ENCODE peak calls at places on chromosomes 5 and 9, in ten cellular contexts. N is Peyer's patch; R is CD8-positive, alpha-beta T cell; P is keratinocyte; O is colonic mucosa; J is endodermal cell; D is esophagus squamous epithelium; U is AG04450; M is right lobe of liver; F is neural progenitor cell. V is an unnamed sample.

GRCh38 chr9:135582966-135583685 is 21.6 kb downstream of the PAEP start:
- DNase-seq in N (peak; percentile 21), R (no peak), P (no peak), O (no peak), J (no peak), D (no peak), U (no peak), M (no peak), F (no peak), V (no peak)

GRCh38 chr5:173238312-173239232 is 3.6 kb upstream of the NKX2-5 start:
- DNase-seq in N (no peak), R (no peak), P (no peak), O (no peak), J (peak; percentile 74), D (no peak), U (no peak), M (no peak), F (peak; percentile 74), V (no peak)

GRCh38 chr9:36488322-36488838 is 84.3 kb upstream of the MELK start:
- DNase-seq in N (no peak), R (no peak), P (no peak), O (peak; percentile 21), J (peak; percentile 75), D (no peak), U (no peak), M (peak; percentile 20), F (no peak), V (no peak)

GRCh38 chr5:94130077-94130476 is 388.7 kb upstream of the POU5F2 start:
- DNase-seq in N (no peak), R (no peak), P (no peak), O (no peak), J (no peak), D (no peak), U (no peak), M (no peak), F (no peak), V (no peak)

GRCh38 chr9:93969328-93969661 is 14.1 kb upstream of the BARX1 start:
- DNase-seq in N (no peak), R (no peak), P (no peak), O (peak; percentile 2), J (no peak), D (no peak), U (no peak), M (no peak), F (no peak), V (no peak)

GRCh38 chr5:52948418-52949076 is 40.6 kb upstream of the ITGA2 start:
- DNase-seq in N (peak; percentile 85), R (peak; percentile 66), P (no peak), O (peak; percentile 74), J (peak; percentile 83), D (no peak), U (peak; percentile 69), M (no peak), F (peak; percentile 65), V (no peak)

GRCh38 chr5:79774171-79774854 is 84.7 kb downstream of the CMYA5 start:
- DNase-seq in N (no peak), R (no peak), P (no peak), O (no peak), J (peak; percentile 95), D (no peak), U (no peak), M (peak; percentile 50), F (peak; percentile 74), V (no peak)

GRCh38 chr9:114621975-114622609 is 11.0 kb downstream of the TMEM268 start:
- DNase-seq in N (no peak), R (no peak), P (no peak), O (no peak), J (no peak), D (no peak), U (peak; percentile 30), M (no peak), F (no peak), V (no peak)

GRCh38 chr5:74648835-74649286 is 8.3 kb upstream of the ENC1 start:
- DNase-seq in N (no peak), R (peak; percentile 53), P (no peak), O (no peak), J (no peak), D (no peak), U (no peak), M (no peak), F (peak; percentile 81), V (no peak)
- H3K4me3 ChIP-seq in N (no peak overlapping the region), R (no peak overlapping the region), P (no peak overlapping the region), O (no peak overlapping the region), J (no peak overlapping the region), D (no peak overlapping the region), U (no peak overlapping the region), M (no peak overlapping the region), F (peak overlapping the region; percentile 21), V (no peak overlapping the region)

GRCh38 chr9:4225291-4226119 is 74.4 kb downstream of the GLIS3 start:
- DNase-seq in N (no peak), R (no peak), P (peak; percentile 42), O (no peak), J (no peak), D (no peak), U (peak; percentile 67), M (no peak), F (no peak), V (no peak)
- TF ChIP-seq CTCF in N (no peak), R (no peak), P (no peak), O (no peak), J (peak; percentile 50), D (no peak), U (peak; percentile 45), M (peak; percentile 11), F (peak; percentile 13), V (no peak)

GRCh38 chr9:70220216-70220615 is 38.6 kb upstream of the SMC5 start:
- DNase-seq in N (no peak), R (no peak), P (no peak), O (no peak), J (no peak), D (no peak), U (no peak), M (no peak), F (no peak), V (no peak)

GRCh38 chr9:70222354-70222753 is 36.4 kb upstream of the SMC5 start:
- DNase-seq in N (no peak), R (no peak), P (no peak), O (no peak), J (no peak), D (no peak), U (no peak), M (no peak), F (no peak), V (no peak)

GRCh38 chr9:70218767-70219166 is 40.0 kb upstream of the SMC5 start:
- DNase-seq in N (no peak), R (no peak), P (no peak), O (no peak), J (no peak), D (no peak), U (peak; percentile 27), M (no peak), F (no peak), V (no peak)

DNA sequence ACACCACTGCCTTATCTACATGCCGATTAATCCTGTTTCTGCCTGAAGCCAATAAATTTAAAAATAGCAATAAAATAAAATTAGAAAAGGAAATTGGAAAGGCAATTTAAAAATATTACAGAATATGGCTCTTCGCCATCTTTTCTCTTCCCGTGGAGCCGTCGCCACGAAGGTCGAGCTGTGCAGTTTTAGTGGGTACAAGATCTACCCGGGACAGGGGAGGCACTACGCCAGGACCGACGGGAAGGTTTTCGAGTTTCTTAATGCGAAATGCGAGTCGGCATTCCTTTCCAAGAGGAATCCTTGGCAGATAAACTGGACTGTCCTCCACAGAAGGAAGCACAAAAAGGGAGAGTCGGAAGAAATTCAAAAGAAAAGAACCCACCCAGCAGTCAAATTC is 41.7 kb upstream of the SMC5 start:
- DNase-seq in N (no peak), R (no peak), P (no peak), O (no peak), J (no peak), D (no peak), U (no peak), M (no peak), F (no peak), V (no peak)
- H3K9me3 ChIP-seq in N (peaks cover 6% of the 10 kb centered on the region), R (no peaks in the 10 kb centered on the region), P (no peaks in the 10 kb centered on the region), O (no peaks in the 10 kb centered on the region), J (peaks cover 16% of the 10 kb centered on the region), D (peaks cover 6% of the 10 kb centered on the region), U (peaks cover 5% of the 10 kb centered on the region), M (no peaks in the 10 kb centered on the region), F (no peaks in the 10 kb centered on the region), V (peaks cover 7% of the 10 kb centered on the region)

GRCh38 chr5:43491325-43491724 is 7.7 kb upstream of the TMEM267 start:
- DNase-seq in N (no peak), R (no peak), P (no peak), O (no peak), J (no peak), D (no peak), U (no peak), M (no peak), F (no peak), V (no peak)
- H3K4me3 ChIP-seq in N (no peak overlapping the region), R (no peak overlapping the region), P (no peak overlapping the region), O (no peak overlapping the region), J (no peak overlapping the region), D (no peak overlapping the region), U (no peak overlapping the region), M (no peak overlapping the region), F (no peak overlapping the region), V (no peak overlapping the region)

GRCh38 chr5:178318893-178319292 is 86.3 kb upstream of the PHYKPL start:
- DNase-seq in N (no peak), R (no peak), P (no peak), O (no peak), J (peak; percentile 18), D (no peak), U (no peak), M (no peak), F (no peak), V (no peak)
- TF ChIP-seq CTCF in N (no peak), R (no peak), P (no peak), O (no peak), J (no peak), D (no peak), U (no peak), M (no peak), F (no peak), V (no peak)

GRCh38 chr5:151191661-151192060 is 32.2 kb downstream of the CCDC69 start:
- DNase-seq in N (no peak), R (peak; percentile 17), P (no peak), O (no peak), J (peak; percentile 71), D (no peak), U (no peak), M (no peak), F (no peak), V (no peak)

GRCh38 chr5:151186052-151186451 is 28.5 kb upstream of the ANXA6 start:
- DNase-seq in N (no peak), R (no peak), P (no peak), O (no peak), J (no peak), D (no peak), U (no peak), M (no peak), F (no peak), V (no peak)

GRCh38 chr5:151186538-151186937 is 29.0 kb upstream of the ANXA6 start:
- DNase-seq in N (no peak), R (peak; percentile 17), P (no peak), O (no peak), J (no peak), D (no peak), U (no peak), M (no peak), F (no peak), V (no peak)

GRCh38 chr5:151192626-151193025 is 31.3 kb downstream of the CCDC69 start:
- DNase-seq in N (no peak), R (no peak), P (no peak), O (no peak), J (no peak), D (no peak), U (no peak), M (no peak), F (no peak), V (no peak)

GRCh38 chr5:151189151-151189550 is 31.6 kb upstream of the ANXA6 start:
- DNase-seq in N (no peak), R (no peak), P (no peak), O (no peak), J (no peak), D (no peak), U (no peak), M (no peak), F (no peak), V (no peak)
- H3K9me3 ChIP-seq in N (no peaks in the 10 kb centered on the region), R (no peaks in the 10 kb centered on the region), P (no peaks in the 10 kb centered on the region), O (no peaks in the 10 kb centered on the region), J (peaks cover 10% of the 10 kb centered on the region), D (peaks cover 3% of the 10 kb centered on the region), U (no peaks in the 10 kb centered on the region), M (no peaks in the 10 kb centered on the region), F (no peaks in the 10 kb centered on the region), V (no peaks in the 10 kb centered on the region)